ENCODE peak calls at places on chromosomes 1 and 21, in seven cellular contexts. Y is astrocyte of the cerebellum; Z is amniotic stem cell; P is effector CD4-positive, alpha-beta T cell; O is T follicular helper cell; J is neural progenitor cell; U is fibroblast of the conjunctiva. R is an unnamed sample.

GRCh38 chr21:30996728-30997127 is 41.5 kb downstream of the KRTAP19-8 start:
- DNase-seq in Y (no peak), Z (no peak), P (no peak), O (no peak), J (no peak), U (no peak), R (no peak)

GRCh38 chr1:43704838-43705237 is 2.5 kb upstream of the ST3GAL3 start:
- DNase-seq in Y (no peak), Z (no peak), P (no peak), O (no peak), J (no peak), U (peak), R (no peak)

GRCh38 chr1:15843826-15844572 is 3.5 kb upstream of the SPEN start:
- DNase-seq in Y (peak), Z (no peak), P (no peak), O (no peak), J (peak), U (no peak), R (no peak)

GRCh38 chr1:209989525-209989924 is 51.5 kb downstream of the SYT14 start:
- DNase-seq in Y (peak), Z (no peak), P (no peak), O (no peak), J (no peak), U (no peak), R (no peak)

GRCh38 chr1:16721871-16722641 is 18.3 kb upstream of the RNU1-4 start:
- DNase-seq in Y (no peak), Z (no peak), P (no peak), O (no peak), J (peak), U (no peak), R (no peak)

GRCh38 chr1:245516178-245516829 is 361.5 kb downstream of the KIF26B start:
- DNase-seq in Y (peak), Z (no peak), P (no peak), O (no peak), J (peak), U (no peak), R (no peak)

GRCh38 chr1:46400398-46400797 is 6.3 kb downstream of the FAAH start:
- DNase-seq in Y (no peak), Z (no peak), P (no peak), O (no peak), J (no peak), U (no peak), R (no peak)

GRCh38 chr1:3963554-3963953 is 63.5 kb upstream of the C1orf174 start:
- DNase-seq in Y (no peak), Z (no peak), P (no peak), O (no peak), J (no peak), U (no peak), R (no peak)

GRCh38 chr1:101235696-101236545 is 898 bp upstream of the S1PR1 start:
- DNase-seq in Y (no peak), Z (no peak), P (peak), O (peak), J (peak), U (no peak), R (peak)

GRCh38 chr1:205368478-205368877 is 11.8 kb upstream of the KLHDC8A start:
- DNase-seq in Y (no peak), Z (no peak), P (no peak), O (no peak), J (no peak), U (no peak), R (no peak)

GRCh38 chr1:225378880-225379279 is 49.0 kb downstream of the LBR start:
- DNase-seq in Y (peak), Z (no peak), P (no peak), O (no peak), J (peak), U (no peak), R (peak)

GRCh38 chr1:92797961-92798360 is 13.1 kb upstream of the EVI5 start:
- DNase-seq in Y (no peak), Z (no peak), P (no peak), O (no peak), J (no peak), U (no peak), R (no peak)

GRCh38 chr1:182657026-182657425 is 27.4 kb downstream of the RGS8 start:
- DNase-seq in Y (no peak), Z (no peak), P (no peak), O (no peak), J (no peak), U (no peak), R (no peak)

GRCh38 chr1:183191833-183192232 is 5.8 kb downstream of the LAMC2 start:
- DNase-seq in Y (peak), Z (peak), P (no peak), O (no peak), J (no peak), U (peak), R (no peak)

GRCh38 chr21:15036189-15036588 is 28.6 kb downstream of the NRIP1 start:
- DNase-seq in Y (no peak), Z (no peak), P (no peak), O (no peak), J (no peak), U (no peak), R (no peak)

GRCh38 chr21:35045539-35046222 is 3.4 kb downstream of the RUNX1 start:
- DNase-seq in Y (no peak), Z (no peak), P (peak), O (peak), J (no peak), U (no peak), R (no peak)

R was measured in H9.